ENCODE peak calls at places on chromosome 20, in five cellular contexts. One of them, this sample, is unnamed.

GRCh38 chr20:19495905-19496703 is 262.0 kb upstream of the RIN2 start:
- DNase-seq in mammary epithelial cell: no peak
- DNase-seq in psoas muscle: peak; percentile 20
- DNase-seq in left ventricle myocardium inferior: no peak
- DNase-seq in GM23248: peak; percentile 85
- DNase-seq in this sample: no peak

GRCh38 chr20:58342104-58342945 is 32.8 kb downstream of the RAB22A start:
- DNase-seq in mammary epithelial cell: peak; percentile 71
- DNase-seq in psoas muscle: no peak
- DNase-seq in left ventricle myocardium inferior: no peak
- DNase-seq in GM23248: peak; percentile 78
- DNase-seq in this sample: no peak

GRCh38 chr20:33262658-33263065 is 20.4 kb upstream of the BPIFB1 start:
- DNase-seq in mammary epithelial cell: peak; percentile 54
- DNase-seq in psoas muscle: no peak
- DNase-seq in left ventricle myocardium inferior: no peak
- DNase-seq in GM23248: peak; percentile 80
- DNase-seq in this sample: no peak

GRCh38 chr20:62405108-62405980 is 1.7 kb downstream of the CABLES2 start:
- DNase-seq in mammary epithelial cell: peak; percentile 24
- DNase-seq in psoas muscle: peak; percentile 59
- DNase-seq in left ventricle myocardium inferior: peak; percentile 38
- DNase-seq in GM23248: peak; percentile 54
- DNase-seq in this sample: peak; percentile 75

GRCh38 chr20:20083796-20084195 is 31.5 kb downstream of the CFAP61 start:
- DNase-seq in mammary epithelial cell: peak; percentile 23
- DNase-seq in psoas muscle: no peak
- DNase-seq in left ventricle myocardium inferior: no peak
- DNase-seq in GM23248: peak; percentile 55
- DNase-seq in this sample: no peak

GRCh38 chr20:8656335-8656734 is 412.6 kb upstream of the PLCB4 start:
- DNase-seq in mammary epithelial cell: no peak
- DNase-seq in psoas muscle: no peak
- DNase-seq in left ventricle myocardium inferior: no peak
- DNase-seq in GM23248: peak; percentile 17
- DNase-seq in this sample: peak; percentile 29

GRCh38 chr20:62952373-62953166 is at the start of gene SLC17A9:
- DNase-seq in mammary epithelial cell: no peak
- DNase-seq in psoas muscle: peak; percentile 74
- DNase-seq in left ventricle myocardium inferior: peak; percentile 68
- DNase-seq in GM23248: peak; percentile 82
- DNase-seq in this sample: peak; percentile 38

GRCh38 chr20:34058831-34059230 is 53.2 kb downstream of the EIF2S2 start:
- DNase-seq in mammary epithelial cell: no peak
- DNase-seq in psoas muscle: no peak
- DNase-seq in left ventricle myocardium inferior: no peak
- DNase-seq in GM23248: peak; percentile 30
- DNase-seq in this sample: no peak

GRCh38 chr20:44683263-44684046 is 31.7 kb upstream of the CCN5 start:
- DNase-seq in mammary epithelial cell: peak; percentile 58
- DNase-seq in psoas muscle: no peak
- DNase-seq in left ventricle myocardium inferior: peak; percentile 46
- DNase-seq in GM23248: peak; percentile 74
- DNase-seq in this sample: no peak

GRCh38 chr20:63223121-63223825 is 7.3 kb upstream of the YTHDF1 start:
- DNase-seq in mammary epithelial cell: no peak
- DNase-seq in psoas muscle: no peak
- DNase-seq in left ventricle myocardium inferior: no peak
- DNase-seq in GM23248: peak; percentile 51
- DNase-seq in this sample: no peak

GRCh38 chr20:33576432-33576883 is 85.7 kb upstream of the C20orf144 start:
- DNase-seq in mammary epithelial cell: no peak
- DNase-seq in psoas muscle: no peak
- DNase-seq in left ventricle myocardium inferior: no peak
- DNase-seq in GM23248: no peak
- DNase-seq in this sample: no peak

GRCh38 chr20:57548177-57549058 is 12.5 kb upstream of the PCK1 start:
- DNase-seq in mammary epithelial cell: no peak
- DNase-seq in psoas muscle: no peak
- DNase-seq in left ventricle myocardium inferior: no peak
- DNase-seq in GM23248: no peak
- DNase-seq in this sample: no peak

GRCh38 chr20:17316316-17317038 is 89.6 kb downstream of the PCSK2 start:
- DNase-seq in mammary epithelial cell: no peak
- DNase-seq in psoas muscle: no peak
- DNase-seq in left ventricle myocardium inferior: no peak
- DNase-seq in GM23248: no peak
- DNase-seq in this sample: no peak

GRCh38 chr20:46349742-46350056 is 41.4 kb upstream of the CDH22 start:
- DNase-seq in mammary epithelial cell: no peak
- DNase-seq in psoas muscle: no peak
- DNase-seq in left ventricle myocardium inferior: no peak
- DNase-seq in GM23248: no peak
- DNase-seq in this sample: no peak

GRCh38 chr20:63161176-63161651 is 54.7 kb downstream of the YTHDF1 start:
- DNase-seq in mammary epithelial cell: no peak
- DNase-seq in psoas muscle: peak; percentile 5
- DNase-seq in left ventricle myocardium inferior: no peak
- DNase-seq in GM23248: no peak
- DNase-seq in this sample: no peak

GRCh38 chr20:46705378-46705729 is 4.1 kb upstream of the SLC2A10 start:
- DNase-seq in mammary epithelial cell: no peak
- DNase-seq in psoas muscle: no peak
- DNase-seq in left ventricle myocardium inferior: no peak
- DNase-seq in GM23248: peak; percentile 81
- DNase-seq in this sample: peak; percentile 39

GRCh38 chr20:62122659-62123449 is 579 bp downstream of the LSM14B start:
- DNase-seq in mammary epithelial cell: peak; percentile 35
- DNase-seq in psoas muscle: peak; percentile 52
- DNase-seq in left ventricle myocardium inferior: no peak
- DNase-seq in GM23248: peak; percentile 69
- DNase-seq in this sample: peak; percentile 45

GRCh38 chr20:34806255-34806654 is 19.2 kb downstream of the NCOA6 start:
- DNase-seq in mammary epithelial cell: no peak
- DNase-seq in psoas muscle: no peak
- DNase-seq in left ventricle myocardium inferior: no peak
- DNase-seq in GM23248: no peak
- DNase-seq in this sample: no peak

GRCh38 chr20:9918360-9918759 is 79.5 kb upstream of the PAK5 start:
- DNase-seq in mammary epithelial cell: no peak
- DNase-seq in psoas muscle: no peak
- DNase-seq in left ventricle myocardium inferior: no peak
- DNase-seq in GM23248: no peak
- DNase-seq in this sample: no peak

GRCh38 chr20:41830702-41831101 is 212.5 kb upstream of the CHD6 start:
- DNase-seq in mammary epithelial cell: no peak
- DNase-seq in psoas muscle: no peak
- DNase-seq in left ventricle myocardium inferior: no peak
- DNase-seq in GM23248: no peak
- DNase-seq in this sample: no peak

GRCh38 chr20:56359212-56360132 is 698 bp downstream of the FAM210B start:
- DNase-seq in mammary epithelial cell: peak; percentile 75
- DNase-seq in psoas muscle: peak; percentile 52
- DNase-seq in left ventricle myocardium inferior: peak; percentile 46
- DNase-seq in GM23248: peak; percentile 87
- DNase-seq in this sample: peak; percentile 38

GRCh38 chr20:48285656-48286055 is 500.4 kb upstream of the SULF2 start:
- DNase-seq in mammary epithelial cell: no peak
- DNase-seq in psoas muscle: no peak
- DNase-seq in left ventricle myocardium inferior: no peak
- DNase-seq in GM23248: no peak
- DNase-seq in this sample: no peak

GRCh38 chr20:63284544-63284949 is 8.4 kb upstream of the COL20A1 start:
- DNase-seq in mammary epithelial cell: no peak
- DNase-seq in psoas muscle: peak; percentile 12
- DNase-seq in left ventricle myocardium inferior: no peak
- DNase-seq in GM23248: no peak
- DNase-seq in this sample: no peak

GRCh38 chr20:58634818-58635665 is 16.0 kb upstream of the STX16 start:
- DNase-seq in mammary epithelial cell: no peak
- DNase-seq in psoas muscle: no peak
- DNase-seq in left ventricle myocardium inferior: no peak
- DNase-seq in GM23248: no peak
- DNase-seq in this sample: peak; percentile 21

GRCh38 chr20:20366896-20367680 is 816 bp upstream of the INSM1 start:
- DNase-seq in mammary epithelial cell: no peak
- DNase-seq in psoas muscle: no peak
- DNase-seq in left ventricle myocardium inferior: no peak
- DNase-seq in GM23248: peak; percentile 21
- DNase-seq in this sample: no peak

GRCh38 chr20:20492521-20493334 is 124.8 kb downstream of the INSM1 start:
- DNase-seq in mammary epithelial cell: no peak
- DNase-seq in psoas muscle: no peak
- DNase-seq in left ventricle myocardium inferior: no peak
- DNase-seq in GM23248: no peak
- DNase-seq in this sample: no peak

GRCh38 chr20:62896526-62896925 is 29.8 kb downstream of the DIDO1 start:
- DNase-seq in mammary epithelial cell: no peak
- DNase-seq in psoas muscle: no peak
- DNase-seq in left ventricle myocardium inferior: peak; percentile 7
- DNase-seq in GM23248: no peak
- DNase-seq in this sample: no peak

GRCh38 chr20:58938078-58938477 is 43.0 kb upstream of the NELFCD start:
- DNase-seq in mammary epithelial cell: no peak
- DNase-seq in psoas muscle: no peak
- DNase-seq in left ventricle myocardium inferior: no peak
- DNase-seq in GM23248: no peak
- DNase-seq in this sample: no peak

GRCh38 chr20:36214684-36215256 is 21.5 kb upstream of the AAR2 start:
- DNase-seq in mammary epithelial cell: peak; percentile 18
- DNase-seq in psoas muscle: no peak
- DNase-seq in left ventricle myocardium inferior: no peak
- DNase-seq in GM23248: peak; percentile 54
- DNase-seq in this sample: no peak

DNA sequence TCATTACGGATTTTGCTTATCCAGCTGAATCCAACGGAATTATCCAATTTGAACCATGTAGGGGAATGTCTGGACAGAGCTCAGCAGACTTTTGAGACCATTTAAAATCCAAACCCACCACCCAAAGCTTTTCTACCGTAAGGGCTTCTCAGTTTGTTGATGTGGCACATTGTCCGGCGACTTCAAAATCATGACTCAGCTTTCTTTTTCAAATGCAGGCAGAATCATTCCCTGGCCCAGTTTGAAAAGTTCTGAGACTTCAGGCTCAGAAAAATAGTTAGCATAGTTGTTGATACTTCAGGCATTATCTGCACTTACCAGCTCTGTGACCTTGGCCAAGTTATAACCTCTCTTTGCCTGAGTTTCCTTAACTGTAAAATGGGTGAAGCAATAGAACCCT is 182.2 kb downstream of the PTPRT start:
- DNase-seq in mammary epithelial cell: no peak
- DNase-seq in psoas muscle: no peak
- DNase-seq in left ventricle myocardium inferior: no peak
- DNase-seq in GM23248: no peak
- DNase-seq in this sample: no peak
- H3K9me3 ChIP-seq in mammary epithelial cell: peaks cover 20% of the 10 kb centered on the region
- H3K9me3 ChIP-seq in psoas muscle: no peaks in the 10 kb centered on the region
- H3K9me3 ChIP-seq in left ventricle myocardium inferior: no peaks in the 10 kb centered on the region
- H3K9me3 ChIP-seq in GM23248: peaks cover 5% of the 10 kb centered on the region
- H3K9me3 ChIP-seq in this sample: no peaks in the 10 kb centered on the region

DNA sequence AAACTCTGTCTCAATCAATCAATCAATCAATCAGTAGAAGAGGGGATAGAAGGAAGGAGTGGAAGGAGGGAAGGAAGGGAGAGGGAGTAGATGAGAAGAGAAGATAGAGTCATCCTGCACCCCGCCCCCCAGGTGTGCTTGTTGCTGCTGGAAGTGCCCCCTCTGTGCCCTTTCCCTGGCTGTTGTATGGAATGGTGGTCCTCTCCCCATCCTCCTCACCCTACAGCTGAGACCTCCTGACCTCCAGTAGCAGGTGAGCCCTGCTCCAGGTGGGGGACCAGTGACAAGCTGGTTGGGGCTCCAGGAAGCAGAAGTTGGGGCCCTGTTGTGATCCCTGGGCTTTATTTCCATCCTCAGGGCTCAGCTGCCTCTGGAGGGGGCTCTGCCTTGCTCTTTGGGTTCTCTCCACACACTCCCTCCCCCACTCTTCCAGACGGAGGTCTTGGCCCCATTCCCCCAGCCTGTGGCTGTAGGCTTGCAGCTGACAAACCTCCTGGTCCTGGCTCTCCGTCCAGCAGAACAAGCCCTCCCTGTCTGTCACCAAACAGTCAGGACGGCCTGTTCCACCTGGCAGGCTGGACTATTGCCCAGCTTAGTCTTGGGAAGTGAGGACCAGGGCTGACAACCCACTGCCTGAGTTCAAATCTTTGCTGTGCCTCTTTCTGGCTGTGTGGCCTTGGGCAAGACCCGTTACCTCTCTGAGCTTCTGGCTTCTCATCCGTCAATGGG is 26.0 kb upstream of the SCRT2 start:
- DNase-seq in mammary epithelial cell: no peak
- DNase-seq in psoas muscle: no peak
- DNase-seq in left ventricle myocardium inferior: peak; percentile 29
- DNase-seq in GM23248: no peak
- DNase-seq in this sample: no peak
- H3K9me3 ChIP-seq in mammary epithelial cell: no peaks in the 10 kb centered on the region
- H3K9me3 ChIP-seq in psoas muscle: no peaks in the 10 kb centered on the region
- H3K9me3 ChIP-seq in left ventricle myocardium inferior: no peaks in the 10 kb centered on the region
- H3K9me3 ChIP-seq in GM23248: no peaks in the 10 kb centered on the region
- H3K9me3 ChIP-seq in this sample: no peaks in the 10 kb centered on the region

GRCh38 chr20:29744071-29744470 is 1513.4 kb upstream of the DEFB115 start:
- DNase-seq in mammary epithelial cell: no peak
- DNase-seq in psoas muscle: no peak
- DNase-seq in left ventricle myocardium inferior: no peak
- DNase-seq in GM23248: no peak
- DNase-seq in this sample: no peak
- H3K9me3 ChIP-seq in mammary epithelial cell: peaks cover 40% of the 10 kb centered on the region
- H3K9me3 ChIP-seq in psoas muscle: peaks cover 2% of the 10 kb centered on the region
- H3K9me3 ChIP-seq in left ventricle myocardium inferior: peaks cover 35% of the 10 kb centered on the region
- H3K9me3 ChIP-seq in GM23248: no peaks in the 10 kb centered on the region
- H3K9me3 ChIP-seq in this sample: no peaks in the 10 kb centered on the region

GRCh38 chr20:37259865-37260264 is 1.7 kb downstream of the GHRH start:
- DNase-seq in mammary epithelial cell: no peak
- DNase-seq in psoas muscle: no peak
- DNase-seq in left ventricle myocardium inferior: no peak
- DNase-seq in GM23248: no peak
- DNase-seq in this sample: no peak

GRCh38 chr20:37259031-37259430 is 2.6 kb downstream of the GHRH start:
- DNase-seq in mammary epithelial cell: no peak
- DNase-seq in psoas muscle: no peak
- DNase-seq in left ventricle myocardium inferior: no peak
- DNase-seq in GM23248: no peak
- DNase-seq in this sample: no peak

GRCh38 chr20:37257993-37258392 is 3.6 kb downstream of the GHRH start:
- DNase-seq in mammary epithelial cell: no peak
- DNase-seq in psoas muscle: no peak
- DNase-seq in left ventricle myocardium inferior: no peak
- DNase-seq in GM23248: no peak
- DNase-seq in this sample: no peak

GRCh38 chr20:37256286-37256685 is 5.3 kb downstream of the GHRH start:
- DNase-seq in mammary epithelial cell: no peak
- DNase-seq in psoas muscle: no peak
- DNase-seq in left ventricle myocardium inferior: no peak
- DNase-seq in GM23248: no peak
- DNase-seq in this sample: no peak

GRCh38 chr20:37257530-37257929 is 4.1 kb downstream of the GHRH start:
- DNase-seq in mammary epithelial cell: no peak
- DNase-seq in psoas muscle: no peak
- DNase-seq in left ventricle myocardium inferior: no peak
- DNase-seq in GM23248: no peak
- DNase-seq in this sample: no peak
- H3K9me3 ChIP-seq in mammary epithelial cell: no peaks in the 10 kb centered on the region
- H3K9me3 ChIP-seq in psoas muscle: peaks cover 7% of the 10 kb centered on the region
- H3K9me3 ChIP-seq in left ventricle myocardium inferior: peaks cover 15% of the 10 kb centered on the region
- H3K9me3 ChIP-seq in GM23248: no peaks in the 10 kb centered on the region
- H3K9me3 ChIP-seq in this sample: no peaks in the 10 kb centered on the region